ENCODE peak calls at places on chromosome 11, in eight cellular contexts. U is heart right ventricle, B is MM.1S, D is body of pancreas, S is IMR-90, F is AG04450, Y is PC-3, C is RWPE2. X is an unnamed sample.

GRCh38 chr11:2588809-2589537 is 110.8 kb downstream of the KCNQ1OT1 start:
- DNase-seq in Y (no peak), S (no peak), C (peak; percentile 64), D (peak; percentile 3), U (peak; percentile 9), B (no peak), F (no peak), X (no peak)

GRCh38 chr11:127003260-127003981 is 2.9 kb upstream of the KIRREL3 start:
- DNase-seq in Y (no peak), B (peak; percentile 71), F (no peak), S (peak; percentile 58), C (no peak), D (peak; percentile 28), U (no peak), X (peak; percentile 17)

GRCh38 chr11:64582885-64583284 is 8.1 kb upstream of the SLC22A12 start:
- DNase-seq in D (no peak), C (peak; percentile 40), B (no peak), S (no peak), U (no peak), F (no peak), Y (no peak), X (no peak)

GRCh38 chr11:74403607-74404006 is 5.4 kb upstream of the PGM2L1 start:
- DNase-seq in C (no peak), F (no peak), U (no peak), Y (no peak), B (no peak), S (no peak), D (no peak), X (no peak)

GRCh38 chr11:19435306-19435989 is 194.7 kb upstream of the E2F8 start:
- DNase-seq in Y (no peak), C (no peak), U (no peak), D (no peak), B (peak; percentile 69), F (no peak), S (no peak), X (peak; percentile 34)

GRCh38 chr11:110230377-110230776 is 66.0 kb downstream of the RDX start:
- DNase-seq in B (no peak), F (no peak), Y (no peak), C (no peak), U (no peak), S (no peak), D (no peak), X (no peak)

GRCh38 chr11:64768300-64768694 is 8.5 kb upstream of the PYGM start:
- DNase-seq in D (no peak), F (no peak), U (no peak), B (no peak), Y (no peak), C (no peak), S (no peak), X (no peak)

GRCh38 chr11:57888385-57888784 is 126.8 kb downstream of the CTNND1 start:
- DNase-seq in U (no peak), S (no peak), Y (no peak), C (no peak), B (no peak), D (no peak), F (no peak), X (no peak)

GRCh38 chr11:11998091-11998781 is 10.2 kb downstream of the DKK3 start:
- DNase-seq in U (no peak), D (no peak), F (peak; percentile 69), Y (peak; percentile 88), B (no peak), S (peak; percentile 95), C (no peak), X (no peak)

GRCh38 chr11:8934735-8935478 is 2.2 kb upstream of the C11orf16 start:
- DNase-seq in B (no peak), U (no peak), Y (peak; percentile 57), D (no peak), F (peak; percentile 58), S (peak; percentile 90), C (no peak), X (no peak)

GRCh38 chr11:65920035-65920802 is 993 bp downstream of the DRAP1 start:
- DNase-seq in B (no peak), Y (peak; percentile 39), S (no peak), D (no peak), C (no peak), U (no peak), F (no peak), X (no peak)

GRCh38 chr11:27319065-27319464 is 44.0 kb downstream of the CCDC34 start:
- DNase-seq in S (peak; percentile 72), Y (peak; percentile 50), U (no peak), B (peak; percentile 49), C (no peak), F (no peak), D (no peak), X (peak; percentile 57)

GRCh38 chr11:114167355-114168085 is 108.0 kb downstream of the ZBTB16 start:
- DNase-seq in Y (no peak), D (no peak), S (no peak), B (no peak), F (no peak), C (no peak), U (no peak), X (no peak)

GRCh38 chr11:115054541-115055538 is 376.5 kb downstream of the NXPE2 start:
- DNase-seq in B (no peak), S (peak; percentile 3), D (no peak), Y (no peak), F (no peak), U (peak; percentile 44), C (no peak), X (no peak)

GRCh38 chr11:73173755-73174494 is 31.8 kb upstream of the FCHSD2 start:
- DNase-seq in B (no peak), S (peak; percentile 25), Y (no peak), C (no peak), F (no peak), D (peak; percentile 48), U (peak; percentile 82), X (no peak)

GRCh38 chr11:12287009-12287373 is 90.4 kb upstream of the PARVA start:
- DNase-seq in F (peak; percentile 92), D (no peak), U (no peak), S (peak; percentile 96), Y (peak; percentile 89), B (no peak), C (no peak), X (no peak)

GRCh38 chr11:67178878-67179277 is 59.8 kb downstream of the KDM2A start:
- DNase-seq in B (no peak), U (no peak), Y (no peak), D (no peak), F (peak; percentile 63), C (no peak), S (peak; percentile 77), X (no peak)

GRCh38 chr11:41461057-41461681 is 1.7 kb upstream of the LRRC4C start:
- DNase-seq in C (no peak), U (no peak), F (no peak), Y (peak; percentile 50), B (peak; percentile 27), D (no peak), S (no peak), X (no peak)

GRCh38 chr11:15815246-15816209 is 540.8 kb downstream of the SOX6 start:
- DNase-seq in U (no peak), D (no peak), S (no peak), B (no peak), C (no peak), Y (no peak), F (no peak), X (no peak)

GRCh38 chr11:60959445-60959844 is 7.5 kb upstream of the SLC15A3 start:
- DNase-seq in D (no peak), S (no peak), F (no peak), C (no peak), U (no peak), B (no peak), Y (no peak), X (no peak)

GRCh38 chr11:17408641-17409040 is 20.2 kb upstream of the KCNJ11 start:
- DNase-seq in C (no peak), U (no peak), B (no peak), S (no peak), Y (no peak), F (no peak), D (no peak), X (no peak)

GRCh38 chr11:10938650-10939387 is 81.0 kb upstream of the ZBED5 start:
- DNase-seq in F (no peak), C (no peak), Y (no peak), U (no peak), D (peak; percentile 23), S (no peak), B (no peak), X (no peak)

GRCh38 chr11:111935331-111936044 is 1.7 kb upstream of the DIXDC1 start:
- DNase-seq in C (no peak), D (no peak), S (peak; percentile 15), F (no peak), Y (no peak), U (no peak), B (peak; percentile 48), X (no peak)
- H3K4me3 ChIP-seq in C (no peak overlapping the region), D (no peak overlapping the region), S (no peak overlapping the region), F (no peak overlapping the region), Y (no peak overlapping the region), U (no peak overlapping the region), B (peak overlapping the region; percentile 84), X (no peak overlapping the region)

GRCh38 chr11:75450826-75451783 is 18.1 kb upstream of the KLHL35 start:
- DNase-seq in U (no peak), Y (peak; percentile 37), D (no peak), B (no peak), F (no peak), S (no peak), C (no peak), X (no peak)
- TF ChIP-seq CTCF in U (no peak), Y (peak; percentile 96), D (peak; percentile 25), B (peak; percentile 68), F (peak; percentile 49), S (peak; percentile 44), C (peak; percentile 75), X (peak; percentile 57)

GRCh38 chr11:34844466-34845112 is 71.6 kb downstream of the APIP start:
- DNase-seq in U (no peak), Y (no peak), F (no peak), B (no peak), S (no peak), C (no peak), D (no peak), X (no peak)
- H3K27me3 ChIP-seq in U (peaks cover 3% of the 10 kb centered on the region), Y (no peaks in the 10 kb centered on the region), F (peaks cover 2% of the 10 kb centered on the region), B (no peaks in the 10 kb centered on the region), S (peaks cover 18% of the 10 kb centered on the region), C (no peaks in the 10 kb centered on the region), D (no peaks in the 10 kb centered on the region), X (no peaks in the 10 kb centered on the region)

DNA sequence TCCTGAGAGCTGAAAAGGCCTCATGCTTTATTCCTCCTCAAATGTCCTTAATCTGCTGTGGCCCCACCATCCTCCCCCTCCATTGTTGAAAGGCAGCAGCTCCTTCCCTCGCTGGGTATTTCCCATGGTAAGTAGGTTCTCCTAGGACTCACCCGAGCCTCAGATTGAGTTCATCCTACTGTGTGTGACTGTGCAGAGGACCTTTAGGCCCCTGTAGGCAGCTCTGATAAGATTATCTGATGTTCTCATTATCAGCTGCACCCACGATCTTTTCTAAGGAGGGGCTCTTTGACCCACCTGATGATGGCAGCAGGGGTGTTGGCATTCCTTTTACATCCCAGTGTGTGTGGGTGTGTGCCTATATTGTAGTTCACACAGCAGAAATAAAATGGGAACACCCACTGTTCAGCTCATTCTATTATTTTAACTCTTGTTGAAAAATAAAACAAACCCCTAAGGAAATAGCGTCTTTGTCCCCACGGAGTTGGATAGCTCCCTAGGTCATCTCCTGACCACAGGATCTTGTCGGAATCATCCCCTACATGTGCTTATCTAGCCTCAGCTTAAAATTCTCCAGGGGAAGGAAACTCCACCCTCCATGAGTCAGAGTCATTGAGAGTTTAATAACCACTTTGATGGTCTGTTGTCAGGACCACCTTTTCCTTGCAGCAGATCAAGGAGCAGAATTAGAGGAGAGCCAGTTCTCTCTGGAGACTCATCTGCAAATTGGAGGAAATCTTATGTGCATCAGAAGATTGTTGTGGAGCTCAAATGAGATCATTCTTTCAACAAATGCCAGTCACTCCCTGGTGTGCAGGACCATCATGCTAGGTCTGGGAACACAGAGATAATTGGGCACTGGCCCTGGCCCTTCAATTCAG is 19.3 kb downstream of the ENDOD1 start:
- DNase-seq in U (no peak), Y (no peak), S (peak; percentile 14), B (no peak), F (no peak), D (no peak), C (no peak), X (no peak)
- H3K4me3 ChIP-seq in U (no peak overlapping the region), Y (peak overlapping the region; percentile 23), S (no peak overlapping the region), B (no peak overlapping the region), F (no peak overlapping the region), D (no peak overlapping the region), C (no peak overlapping the region), X (no peak overlapping the region)